ENCODE peak calls at places on chromosomes 2 and 18, in four cellular contexts. X is sciatic nerve, L is M059J, O is hippocampal formation. V is an unnamed sample.

GRCh38 chr2:23312996-23313606 is 71.9 kb upstream of the KLHL29 start:
- DNase-seq in L (no peak), X (no peak), O (no peak), V (peak; percentile 26)

GRCh38 chr18:79599503-79599931 is 80.1 kb upstream of the CTDP1 start:
- DNase-seq in L (peak; percentile 51), O (no peak), X (peak; percentile 54), V (peak; percentile 12)

GRCh38 chr2:32227492-32227891 is 37.2 kb downstream of the NLRC4 start:
- DNase-seq in X (no peak), O (no peak), L (no peak), V (no peak)

GRCh38 chr2:63999049-63999448 is 20.2 kb downstream of the VPS54 start:
- DNase-seq in X (no peak), O (no peak), L (no peak), V (no peak)

GRCh38 chr2:118696786-118697465 is 150.5 kb downstream of the EN1 start:
- DNase-seq in O (no peak), L (peak; percentile 87), X (no peak), V (peak; percentile 28)

GRCh38 chr18:54127759-54128378 is 96.6 kb downstream of the MBD2 start:
- DNase-seq in L (peak; percentile 57), O (peak; percentile 46), X (no peak), V (peak; percentile 62)

GRCh38 chr2:98647636-98648035 is 39.2 kb downstream of the UNC50 start:
- DNase-seq in X (no peak), O (no peak), L (peak; percentile 45), V (peak; percentile 43)

GRCh38 chr2:172246649-172247048 is 143.9 kb upstream of the DLX2 start:
- DNase-seq in X (no peak), O (no peak), L (peak; percentile 78), V (peak; percentile 36)

GRCh38 chr2:20596973-20597867 is 53.7 kb downstream of the HS1BP3 start:
- DNase-seq in O (no peak), L (peak; percentile 70), X (peak; percentile 82), V (peak; percentile 40)

GRCh38 chr2:74554821-74555531 is 456 bp downstream of the DOK1 start:
- DNase-seq in L (no peak), X (peak; percentile 78), O (no peak), V (peak; percentile 32)

GRCh38 chr2:240768216-240768615 is 51.8 kb downstream of the KIF1A start:
- DNase-seq in X (no peak), O (no peak), L (no peak), V (no peak)

GRCh38 chr2:48601349-48601748 is 16.3 kb upstream of the GTF2A1L start:
- DNase-seq in L (peak; percentile 28), X (no peak), O (peak; percentile 9), V (peak; percentile 15)

GRCh38 chr2:225274751-225275150 is 124.8 kb upstream of the NYAP2 start:
- DNase-seq in L (peak; percentile 91), O (no peak), X (no peak), V (peak; percentile 57)

GRCh38 chr18:32730620-32731021 is 42.2 kb downstream of the KLHL14 start:
- DNase-seq in O (no peak), L (peak; percentile 8), X (no peak), V (no peak)

GRCh38 chr2:37566517-37566961 is 104.9 kb downstream of the CDC42EP3 start:
- DNase-seq in L (peak; percentile 83), O (no peak), X (no peak), V (peak; percentile 79)

GRCh38 chr2:235643680-235644117 is 149.9 kb downstream of the AGAP1 start:
- DNase-seq in O (no peak), X (no peak), L (no peak), V (no peak)

GRCh38 chr2:142951190-142952007 is 73.9 kb downstream of the KYNU start:
- DNase-seq in X (no peak), L (no peak), O (no peak), V (no peak)

GRCh38 chr2:120564213-120565094 is 171.2 kb upstream of the GLI2 start:
- DNase-seq in L (no peak), O (no peak), X (no peak), V (no peak)

GRCh38 chr2:121254748-121255147 is 30.3 kb downstream of the TFCP2L1 start:
- DNase-seq in X (peak; percentile 19), L (no peak), O (no peak), V (no peak)

GRCh38 chr2:135931776-135932438 is 53.5 kb downstream of the DARS1 start:
- DNase-seq in O (no peak), X (no peak), L (no peak), V (no peak)

GRCh38 chr2:7497223-7497622 is 580.0 kb downstream of the RNF144A start:
- DNase-seq in L (no peak), O (no peak), X (no peak), V (no peak)

GRCh38 chr18:13375302-13376255 is 157.0 kb downstream of the LDLRAD4 start:
- DNase-seq in O (no peak), L (peak; percentile 90), X (no peak), V (peak; percentile 90)

GRCh38 chr2:21220930-21221329 is 97.2 kb downstream of the TDRD15 start:
- DNase-seq in L (peak; percentile 33), X (no peak), O (no peak), V (peak; percentile 1)

GRCh38 chr2:161571051-161571429 is 53.2 kb upstream of the SLC4A10 start:
- DNase-seq in L (no peak), X (no peak), O (no peak), V (no peak)

GRCh38 chr2:72148391-72148974 is 821 bp upstream of the CYP26B1 start:
- DNase-seq in O (no peak), L (peak; percentile 15), X (peak; percentile 58), V (no peak)

GRCh38 chr18:3321133-3321812 is 59.3 kb downstream of the MYL12B start:
- DNase-seq in L (peak; percentile 96), O (no peak), X (no peak), V (peak; percentile 89)

GRCh38 chr2:162063899-162064298 is 10.1 kb downstream of the DPP4 start:
- DNase-seq in L (no peak), X (no peak), O (no peak), V (no peak)

GRCh38 chr2:143263045-143263625 is 133.9 kb downstream of the ARHGAP15 start:
- DNase-seq in O (no peak), L (peak; percentile 37), X (no peak), V (no peak)